ENCODE peak calls at places on chromosomes 11 and 22, in four cellular contexts. C is K562, X is GM12878, H is HepG2. D is an unnamed sample.

GRCh38 chr11:75133976-75134375 is 16.9 kb upstream of the SLCO2B1 start:
- DNase-seq in X (no peak), H (no peak), C (no peak), D (no peak)

GRCh38 chr11:8523396-8523795 is 70.6 kb downstream of the STK33 start:
- DNase-seq in H (no peak), C (no peak), X (no peak), D (no peak)

GRCh38 chr11:64842851-64843841 is 1.3 kb downstream of the CDC42BPG start:
- DNase-seq in C (peak), H (peak), X (no peak), D (no peak)

GRCh38 chr11:85540635-85541034 is 86.5 kb downstream of the DLG2 start:
- DNase-seq in C (no peak), H (no peak), X (no peak), D (no peak)

GRCh38 chr11:3609416-3610265 is 32.2 kb downstream of the ART5 start:
- DNase-seq in C (peak), H (peak), X (no peak), D (peak)

GRCh38 chr22:41925783-41926460 is 684 bp downstream of the TNFRSF13C start:
- DNase-seq in X (no peak), C (peak), H (peak), D (peak)

GRCh38 chr11:66421492-66422205 is 814 bp downstream of the NPAS4 start:
- DNase-seq in H (peak), C (peak), X (peak), D (peak)

GRCh38 chr22:44200855-44201550 is 20.3 kb downstream of the PARVG start:
- DNase-seq in C (no peak), H (no peak), X (no peak), D (no peak)

GRCh38 chr22:34878996-34879395 is 187.0 kb upstream of the ISX start:
- DNase-seq in H (no peak), X (no peak), C (no peak), D (no peak)

GRCh38 chr22:32079110-32080089 is 36.3 kb downstream of the SLC5A1 start:
- DNase-seq in C (no peak), X (no peak), H (no peak), D (no peak)

GRCh38 chr22:50705219-50705691 is 32.6 kb downstream of the SHANK3 start:
- DNase-seq in H (no peak), X (no peak), C (peak), D (no peak)

GRCh38 chr11:19956228-19956627 is 204.0 kb downstream of the DBX1 start:
- DNase-seq in C (no peak), X (no peak), H (no peak), D (no peak)

GRCh38 chr22:49935561-49935960 is 17.1 kb downstream of the CRELD2 start:
- DNase-seq in H (no peak), X (no peak), C (peak), D (no peak)

GRCh38 chr11:65290448-65291165 is 24.1 kb upstream of the CDC42EP2 start:
- DNase-seq in H (no peak), C (peak), X (peak), D (no peak)

GRCh38 chr22:49404576-49405199 is 423.0 kb downstream of the BRD1 start:
- DNase-seq in X (no peak), H (no peak), C (no peak), D (no peak)

GRCh38 chr22:29225422-29226090 is 19.9 kb downstream of the EMID1 start:
- DNase-seq in X (no peak), C (no peak), H (no peak), D (no peak)

GRCh38 chr11:94186342-94187203 is 57.9 kb downstream of the PANX1 start:
- DNase-seq in H (no peak), C (no peak), X (no peak), D (no peak)

GRCh38 chr11:63879598-63879997 is 37.4 kb downstream of the RCOR2 start:
- DNase-seq in C (no peak), H (no peak), X (no peak), D (no peak)

GRCh38 chr11:32935462-32936029 is 42.9 kb downstream of the QSER1 start:
- DNase-seq in X (no peak), H (no peak), C (no peak), D (no peak)

GRCh38 chr11:66119348-66120133 is 49.5 kb downstream of the PACS1 start:
- DNase-seq in H (peak), X (no peak), C (no peak), D (no peak)

GRCh38 chr11:62905286-62905685 is 15.9 kb downstream of the CHRM1 start:
- DNase-seq in H (no peak), C (no peak), X (no peak), D (no peak)

GRCh38 chr11:110173775-110174644 is 80.8 kb downstream of the ZC3H12C start:
- DNase-seq in H (peak), X (peak), C (peak), D (peak)

GRCh38 chr11:20566591-20567434 is 32.6 kb upstream of the SLC6A5 start:
- DNase-seq in C (no peak), X (no peak), H (no peak), D (no peak)

GRCh38 chr11:91219501-91219900 is 996.7 kb upstream of the CHORDC1 start:
- DNase-seq in C (no peak), H (no peak), X (no peak), D (no peak)

GRCh38 chr11:2901196-2901796 is 15.7 kb upstream of the CDKN1C start:
- DNase-seq in C (no peak), X (no peak), H (no peak), D (no peak)

GRCh38 chr11:47854667-47855066 is 6.5 kb upstream of the NUP160 start:
- DNase-seq in H (no peak), C (no peak), X (no peak), D (no peak)

GRCh38 chr11:106091480-106092123 is 14.1 kb downstream of the AASDHPPT start:
- DNase-seq in C (no peak), H (no peak), X (peak), D (no peak)

GRCh38 chr22:48979482-48979881 is 848.2 kb downstream of the BRD1 start:
- DNase-seq in X (no peak), H (peak), C (peak), D (no peak)

GRCh38 chr22:46561435-46561905 is 24.1 kb upstream of the CELSR1 start:
- DNase-seq in H (peak), X (peak), C (peak), D (peak)

GRCh38 chr11:103257360-103257759 is 148.1 kb downstream of the DYNC2H1 start:
- DNase-seq in H (peak), C (no peak), X (no peak), D (peak)

GRCh38 chr11:19191530-19192169 is 10.1 kb downstream of the CSRP3 start:
- DNase-seq in C (no peak), X (no peak), H (peak), D (no peak)

GRCh38 chr22:29768052-29768680 is 997 bp downstream of the UQCR10 start:
- DNase-seq in C (no peak), X (no peak), H (no peak), D (no peak)

GRCh38 chr11:63845305-63845704 is 6.4 kb downstream of the MARK2 start:
- DNase-seq in C (no peak), X (no peak), H (peak), D (no peak)

GRCh38 chr11:77107950-77108349 is 5.3 kb downstream of the OMP start:
- DNase-seq in X (no peak), C (no peak), H (peak), D (no peak)

GRCh38 chr11:56764976-56765375 is 16.5 kb upstream of the OR9G4 start:
- DNase-seq in C (no peak), H (no peak), X (no peak), D (no peak)

GRCh38 chr22:45896961-45897538 is 79.9 kb downstream of the WNT7B start:
- DNase-seq in X (no peak), C (no peak), H (no peak), D (no peak)

DNA sequence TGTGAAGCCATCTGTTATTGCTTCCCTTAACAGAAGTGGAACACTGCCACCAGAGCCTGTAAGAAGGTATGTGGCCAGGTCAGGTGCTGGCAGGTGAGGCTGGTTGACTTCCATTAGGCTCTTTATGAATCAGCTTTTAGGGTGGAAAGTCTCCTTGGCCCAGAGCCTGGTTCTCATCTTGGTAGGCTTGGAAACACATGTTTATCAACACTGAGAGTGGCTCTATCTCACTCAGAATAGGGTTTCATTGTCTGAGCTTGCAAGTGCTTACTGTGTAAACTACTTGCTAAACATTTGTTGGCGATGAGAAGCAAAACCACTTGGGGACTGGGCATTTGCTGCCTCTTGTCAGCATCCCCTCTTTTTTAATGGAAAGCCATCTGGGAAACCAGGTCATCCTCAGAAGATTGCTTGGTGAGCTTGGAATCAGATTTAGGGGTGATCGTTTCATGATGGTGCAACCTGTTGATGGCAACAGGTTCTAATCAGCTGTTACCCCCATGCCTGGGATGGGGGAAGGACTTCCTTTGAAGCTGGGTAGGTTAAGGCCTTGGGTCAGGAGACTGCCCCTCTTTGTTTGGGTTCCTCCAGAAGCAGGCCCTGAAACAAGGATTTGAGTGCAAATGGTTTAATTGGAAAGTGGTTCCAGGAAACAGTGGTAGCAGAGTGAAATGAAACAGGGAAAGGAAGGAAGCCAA is 75.0 kb upstream of the AMPD3 start:
- DNase-seq in X (no peak), H (no peak), C (no peak), D (no peak)
- TF ChIP-seq SP1 in X (no peak), H (no peak), C (no peak), D (no peak)

GRCh38 chr11:15114501-15115475 is at the start of gene INSC:
- DNase-seq in X (no peak), H (no peak), C (no peak), D (no peak)
- TF ChIP-seq TARDBP in X (no peak), H (no peak), C (no peak), D (no peak)

GRCh38 chr11:617912-618682 is 2.3 kb upstream of the IRF7 start:
- DNase-seq in X (no peak), C (no peak), H (no peak), D (no peak)
- TF ChIP-seq SP1 in X (no peak), C (no peak), H (no peak), D (no peak)

DNA sequence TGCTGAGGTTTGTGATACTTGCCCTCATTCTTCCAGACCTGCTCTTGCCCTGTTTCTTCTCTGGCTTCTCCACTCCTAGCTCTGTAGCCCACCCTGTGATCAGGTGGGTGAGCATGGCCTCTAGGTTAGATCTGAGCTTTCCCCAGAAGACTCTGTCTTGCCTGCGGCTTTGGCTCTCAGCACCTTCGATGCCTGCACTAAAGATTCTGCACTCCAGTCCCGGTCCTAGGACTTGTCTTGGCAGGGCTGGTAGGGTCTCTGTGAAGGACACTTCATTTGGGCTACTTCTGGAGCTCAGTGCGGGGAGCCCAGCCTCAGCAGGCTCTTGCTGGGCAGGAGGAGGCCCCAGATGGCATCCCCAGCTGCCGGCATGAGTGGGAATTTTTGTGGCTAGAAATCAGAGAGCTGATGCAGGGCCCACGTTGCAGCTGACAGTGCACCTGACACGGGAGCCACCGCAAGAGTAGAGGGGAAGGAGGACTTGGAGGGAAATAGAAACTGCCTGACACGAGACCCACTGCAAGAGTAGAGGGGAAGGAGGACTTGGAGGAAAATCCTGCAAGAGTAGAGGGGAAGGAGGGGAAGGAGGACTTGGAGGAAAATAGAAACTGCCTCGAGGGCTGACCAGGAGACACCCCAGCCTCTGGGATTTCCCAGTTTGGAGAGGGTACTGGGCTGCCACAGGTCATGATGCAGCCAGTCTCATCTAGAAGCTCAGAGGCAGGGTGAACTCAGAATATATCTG is 226.9 kb upstream of the B3GAT1 start:
- DNase-seq in H (no peak), C (no peak), X (no peak), D (no peak)
- TF ChIP-seq TARDBP in H (no peak), C (no peak), X (no peak), D (no peak)

GRCh38 chr11:535519-536454 is at the start of gene HRAS:
- DNase-seq in H (peak), X (peak), C (peak), D (peak)

GRCh38 chr11:533049-533585 is 2.3 kb downstream of the HRAS start:
- DNase-seq in C (no peak), H (no peak), X (no peak), D (no peak)

GRCh38 chr11:534197-534591 is 1.2 kb downstream of the HRAS start:
- DNase-seq in X (no peak), H (no peak), C (no peak), D (no peak)

GRCh38 chr11:533586-534196 is 1.7 kb downstream of the HRAS start:
- DNase-seq in X (no peak), H (no peak), C (no peak), D (no peak)

DNA sequence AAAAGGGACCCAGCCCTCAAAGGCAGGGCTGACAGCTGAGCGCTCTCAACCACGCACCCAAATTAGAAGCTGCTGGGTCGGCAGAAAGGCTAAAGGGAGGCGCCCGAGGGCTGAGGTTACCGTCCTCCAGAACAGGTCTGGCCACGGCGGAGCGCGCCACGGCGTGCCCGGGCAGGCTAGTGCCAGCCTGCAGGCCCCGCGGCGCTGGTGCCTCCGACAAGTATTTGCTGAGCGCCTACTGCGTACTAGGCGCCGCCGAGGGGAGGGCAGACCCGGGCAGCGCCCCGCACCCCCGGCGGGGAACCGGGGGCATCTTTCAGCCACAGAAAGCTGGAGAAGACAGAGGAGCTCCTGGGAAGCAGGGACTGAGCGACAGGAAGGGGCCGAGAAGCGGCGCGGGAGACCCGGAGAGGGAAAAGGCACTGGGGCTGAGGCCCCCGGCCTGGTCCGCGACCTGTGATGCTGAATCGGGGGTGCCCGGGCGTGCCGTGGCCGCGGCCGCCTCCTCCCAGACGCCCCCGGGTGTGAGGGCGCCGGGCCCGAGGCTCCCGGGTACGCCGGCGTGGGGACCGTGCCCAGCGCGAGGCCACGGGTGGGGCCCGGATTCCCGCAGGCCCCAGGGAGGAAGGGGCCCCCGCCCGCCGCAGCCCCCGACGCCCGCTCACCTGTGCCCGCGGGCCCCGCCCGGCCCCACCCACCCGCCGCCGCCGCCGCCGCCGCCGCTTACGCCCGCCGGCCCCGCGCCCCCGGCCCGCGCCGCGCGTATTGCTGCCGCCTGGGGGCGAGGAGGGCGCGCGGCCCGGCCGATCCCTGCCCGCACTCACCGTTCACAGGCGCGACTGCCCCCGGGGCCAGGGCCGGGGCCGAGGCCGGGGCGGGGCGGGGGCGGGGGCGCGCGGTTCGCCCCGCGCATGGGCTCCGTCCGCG is 521 bp downstream of the HRAS start:
- DNase-seq in H (no peak), C (no peak), X (no peak), D (peak)
- TF ChIP-seq SP1 in H (no peak), C (no peak), X (no peak), D (no peak)

DNA sequence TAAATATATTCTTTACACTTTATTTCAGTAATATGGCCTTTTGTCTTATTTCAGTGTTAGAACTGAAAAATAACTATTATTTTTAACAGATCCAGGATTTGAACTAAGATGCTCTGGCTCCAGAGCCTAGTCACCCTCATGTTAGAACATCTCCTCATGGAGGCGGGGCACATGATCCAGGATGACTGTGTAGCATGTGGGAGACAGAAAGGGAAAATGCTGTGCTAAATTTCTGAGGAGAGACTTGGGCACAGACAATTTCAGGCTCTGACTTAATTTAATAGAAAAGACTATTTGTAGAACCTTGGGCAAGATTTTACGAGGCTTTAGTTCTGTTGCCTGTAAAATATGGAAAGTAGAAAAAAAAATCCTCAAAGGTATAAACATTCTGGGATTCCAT is 24.1 kb downstream of the CTSC start:
- DNase-seq in H (no peak), C (no peak), X (no peak), D (no peak)
- TF ChIP-seq TARDBP in H (no peak), C (no peak), X (no peak), D (no peak)

DNA sequence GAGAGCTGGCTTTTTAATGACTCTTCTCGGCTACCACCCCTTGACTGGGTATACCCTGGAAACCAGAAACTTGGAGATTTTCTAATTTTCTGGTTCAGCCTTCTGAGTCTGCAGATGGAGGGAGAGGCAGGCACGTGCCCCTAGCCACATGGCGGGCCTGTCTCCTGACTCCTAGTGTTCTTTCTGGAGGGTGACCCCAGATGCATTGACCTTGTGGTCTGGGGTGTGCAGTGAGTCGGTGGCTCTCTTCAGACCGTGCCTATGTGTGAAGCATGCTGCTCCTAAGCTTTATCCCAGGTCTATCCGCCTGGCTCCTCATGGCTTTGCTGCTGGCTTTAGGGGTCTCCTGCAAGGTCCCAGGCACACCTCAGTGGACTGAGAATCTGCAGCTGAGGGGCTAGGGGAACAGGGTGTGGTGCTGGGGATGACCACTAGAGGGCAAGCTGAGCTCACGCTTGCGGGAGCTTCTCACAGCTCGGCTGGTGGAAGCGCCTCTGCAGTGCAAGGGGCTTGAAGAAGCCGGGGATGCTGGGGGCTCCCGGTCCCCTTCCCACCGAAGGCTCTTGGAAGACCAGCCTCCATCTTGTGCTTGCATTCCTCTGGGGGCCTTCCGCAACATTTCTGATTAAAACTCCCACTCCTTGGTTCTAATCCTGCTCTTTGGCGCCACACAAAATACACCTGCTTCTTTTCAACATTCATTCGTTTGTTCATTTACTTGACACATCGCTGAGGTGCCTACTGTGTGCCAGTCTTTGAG is 51.8 kb downstream of the OTOG start:
- DNase-seq in H (peak), C (peak), X (peak), D (peak)
- TF ChIP-seq SP1 in H (no peak), C (no peak), X (no peak), D (no peak)

DNA sequence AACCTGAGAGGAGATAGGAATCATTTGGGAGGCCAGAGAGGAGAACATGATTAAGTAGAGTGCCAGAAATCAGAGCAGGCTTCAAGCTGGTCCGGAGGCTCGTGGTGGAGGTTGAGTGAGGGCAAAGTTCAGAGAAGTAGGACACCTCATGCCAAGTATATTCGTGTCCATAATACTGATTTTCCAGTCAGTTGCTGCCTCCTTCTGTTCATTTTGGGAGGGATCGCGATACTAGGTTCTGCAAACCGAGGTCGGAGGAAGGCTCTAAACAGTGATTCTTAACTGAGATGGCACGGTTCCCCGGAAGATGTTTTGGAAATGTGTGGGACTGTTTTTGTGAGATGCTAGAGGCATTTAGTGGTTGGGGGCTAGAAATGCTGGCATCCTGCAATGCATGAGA is 13.6 kb upstream of the CD3E start:
- DNase-seq in X (no peak), C (no peak), H (peak), D (no peak)
- TF ChIP-seq TARDBP in X (no peak), C (no peak), H (no peak), D (no peak)

D was measured in HEK293T.